ENCODE peak calls at places on chromosomes 2 and 18, in four cellular contexts. V is mucosa of gallbladder, Q is psoas muscle, F is astrocyte of the cerebellum. T is an unnamed sample.

GRCh38 chr18:8272254-8272653 is 337.0 kb upstream of the RAB12 start:
- DNase-seq in Q (no peak), F (no peak), V (no peak), T (no peak)

GRCh38 chr2:68225119-68225632 is 27.2 kb downstream of the PPP3R1 start:
- DNase-seq in Q (no peak), F (no peak), V (no peak), T (no peak)

GRCh38 chr2:29063056-29063455 is 11.3 kb downstream of the PCARE start:
- DNase-seq in V (peak; percentile 37), F (no peak), Q (peak; percentile 72), T (no peak)

GRCh38 chr2:61694312-61695274 is 156.4 kb upstream of the XPO1 start:
- DNase-seq in Q (peak; percentile 97), F (peak; percentile 68), V (peak; percentile 94), T (peak; percentile 68)

GRCh38 chr2:166127217-166128155 is at the start of gene SCN1A:
- DNase-seq in F (peak; percentile 29), V (no peak), Q (no peak), T (peak; percentile 6)

GRCh38 chr2:115483631-115484030 is 1041.2 kb downstream of the DPP10 start:
- DNase-seq in Q (no peak), V (no peak), F (no peak), T (no peak)

GRCh38 chr18:50115095-50115494 is 79.9 kb downstream of the MYO5B start:
- DNase-seq in Q (no peak), F (no peak), V (no peak), T (no peak)

GRCh38 chr2:3495956-3496355 is 23.4 kb downstream of the ADI1 start:
- DNase-seq in F (no peak), V (no peak), Q (no peak), T (no peak)